ENCODE peak calls at places on chromosomes 2 and 18, in five cellular contexts. J is thoracic aorta, U is neural progenitor cell, V is heart right ventricle, F is endodermal cell. R is an unnamed sample. For H3K36me3, the result is how much of the 10 kb centered on the place peaks cover.

GRCh38 chr2:62147610-62148301 is 48.2 kb upstream of the B3GNT2 start:
- DNase-seq in J (no peak), U (no peak), V (no peak), F (no peak), R (no peak)

GRCh38 chr2:46339200-46339599 is 42.0 kb downstream of the EPAS1 start:
- DNase-seq in J (no peak), U (no peak), V (no peak), F (no peak), R (no peak)

GRCh38 chr2:86308984-86309695 is 28.3 kb downstream of the REEP1 start:
- DNase-seq in J (no peak), U (no peak), V (no peak), F (no peak), R (no peak)

GRCh38 chr2:158726906-158727592 is 68.1 kb upstream of the DAPL1 start:
- DNase-seq in J (no peak), U (peak), V (no peak), F (peak), R (no peak)

GRCh38 chr2:8620611-8621382 is 61.1 kb upstream of the ID2 start:
- DNase-seq in J (no peak), U (no peak), V (no peak), F (no peak), R (no peak)

GRCh38 chr18:48136051-48136543 is 205.6 kb upstream of the SMAD2 start:
- DNase-seq in J (no peak), U (peak), V (peak), F (peak), R (no peak)

GRCh38 chr18:56869189-56869777 is 218.1 kb downstream of the WDR7 start:
- DNase-seq in J (no peak), U (peak), V (no peak), F (peak), R (peak)

GRCh38 chr2:188474316-188474715 is 182.6 kb downstream of the GULP1 start:
- DNase-seq in J (no peak), U (no peak), V (no peak), F (no peak), R (no peak)

GRCh38 chr2:28269019-28269784 is 123.5 kb upstream of the FOSL2 start:
- DNase-seq in J (no peak), U (no peak), V (no peak), F (peak), R (no peak)

GRCh38 chr2:102008490-102008889 is 16.7 kb downstream of the IL1R2 start:
- DNase-seq in J (no peak), U (no peak), V (no peak), F (no peak), R (no peak)

GRCh38 chr2:190526105-190526708 is 8.3 kb downstream of the NEMP2 start:
- DNase-seq in J (no peak), U (no peak), V (no peak), F (no peak), R (no peak)

GRCh38 chr18:70425236-70425635 is 136.4 kb downstream of the SOCS6 start:
- DNase-seq in J (no peak), U (no peak), V (no peak), F (no peak), R (no peak)

GRCh38 chr2:235419996-235420395 is 73.8 kb upstream of the AGAP1 start:
- DNase-seq in J (no peak), U (no peak), V (no peak), F (no peak), R (no peak)

GRCh38 chr2:235416816-235417499 is 76.9 kb upstream of the AGAP1 start:
- DNase-seq in J (no peak), U (no peak), V (no peak), F (peak), R (no peak)

GRCh38 chr2:235421618-235422017 is 72.2 kb upstream of the AGAP1 start:
- DNase-seq in J (no peak), U (no peak), V (peak), F (peak), R (no peak)

GRCh38 chr2:235414422-235414821 is 79.4 kb upstream of the AGAP1 start:
- DNase-seq in J (no peak), U (no peak), V (peak), F (peak), R (no peak)

DNA sequence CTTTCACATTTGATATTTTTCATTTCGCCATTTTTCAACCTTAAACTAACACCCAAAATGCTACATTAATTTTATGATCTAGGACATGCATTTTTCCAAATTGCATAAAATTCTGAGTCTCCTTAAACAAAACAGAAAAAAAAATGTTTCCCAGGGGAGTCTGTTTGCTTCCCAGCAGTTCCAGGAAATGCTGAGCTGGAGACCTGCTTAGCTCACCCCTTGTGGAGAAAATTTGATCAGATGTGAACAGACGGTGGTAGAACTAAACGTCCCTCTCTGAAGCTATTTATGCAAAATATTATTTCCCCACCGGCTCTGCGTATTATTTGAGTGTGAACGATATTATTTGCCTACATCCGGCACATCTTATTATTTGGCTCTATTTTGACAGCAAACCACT is 74.9 kb upstream of the AGAP1 start:
- DNase-seq in J (no peak), U (no peak), V (no peak), F (no peak), R (no peak)
- H3K4me3 ChIP-seq in J (no peak), U (no peak), V (no peak), F (no peak), R (no peak)

DNA sequence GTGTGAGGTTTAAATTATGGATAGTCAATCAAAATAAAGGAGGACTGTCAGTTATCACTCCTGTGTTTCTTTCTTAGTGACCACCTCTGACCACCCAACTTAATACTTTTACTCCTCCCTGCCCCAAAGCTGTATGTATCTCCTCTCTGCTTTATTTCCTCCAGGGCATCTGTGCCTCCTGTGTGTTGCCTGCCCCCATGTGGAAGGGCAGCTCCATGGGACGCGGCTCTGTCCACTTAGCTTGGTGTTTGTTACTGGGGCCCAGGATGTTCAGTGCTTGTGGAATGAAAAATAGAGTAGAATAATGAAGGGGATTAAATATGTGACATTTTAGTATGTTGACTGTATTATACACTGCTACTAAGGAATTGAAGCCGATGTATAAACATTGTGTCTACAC is 9.8 kb downstream of the ACP1 start:
- DNase-seq in J (no peak), U (no peak), V (no peak), F (no peak), R (no peak)
- H3K36me3 ChIP-seq in J (under half), U (under half), V (under half), F (half or more), R (under half)

DNA sequence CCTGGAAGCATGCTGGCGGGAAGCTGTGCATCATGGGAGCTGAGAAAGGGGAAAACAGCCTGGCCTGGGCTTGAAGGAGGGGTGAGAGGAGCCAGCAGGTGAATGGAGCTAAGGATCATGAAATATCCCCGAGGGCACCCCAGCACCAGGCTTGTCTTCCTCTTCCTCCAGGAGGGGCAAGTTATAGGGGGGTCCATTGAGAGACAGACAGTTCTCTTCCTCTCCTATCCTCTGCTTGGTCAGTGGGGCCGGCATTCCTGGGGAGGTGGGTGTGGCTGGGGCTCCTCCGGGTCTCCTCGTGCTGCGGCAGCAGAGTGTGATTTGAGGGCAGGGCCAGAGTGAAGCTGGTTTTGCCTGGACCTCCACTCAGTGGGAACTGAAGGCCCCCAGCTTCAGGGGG is 78.9 kb downstream of the LIPG start:
- DNase-seq in J (no peak), U (no peak), V (no peak), F (peak), R (no peak)
- H3K4me3 ChIP-seq in J (no peak), U (no peak), V (no peak), F (no peak), R (no peak)

DNA sequence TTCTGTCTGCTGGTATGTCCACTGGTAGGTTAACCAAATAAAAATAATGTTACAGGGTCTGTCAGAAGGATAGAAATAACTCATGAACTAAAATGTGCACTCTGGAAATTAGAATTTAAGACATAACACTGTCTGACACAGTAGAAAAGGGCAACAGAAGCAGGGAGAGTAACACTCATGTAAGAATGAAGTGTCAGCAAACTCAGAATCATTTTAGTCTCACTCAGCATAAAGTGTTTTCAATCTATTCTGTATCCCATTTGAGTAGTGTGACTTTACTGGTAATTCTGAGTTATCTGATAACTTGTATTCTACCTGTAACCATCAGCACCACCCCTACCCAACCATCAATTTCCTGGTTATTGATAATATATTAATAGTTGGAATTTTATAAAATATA is 68.3 kb downstream of the PIAS2 start:
- DNase-seq in J (no peak), U (no peak), V (no peak), F (no peak), R (no peak)
- H3K36me3 ChIP-seq in J (under half), U (under half), V (under half), F (under half), R (under half)

GRCh38 chr2:232352511-232353091 is 25.9 kb upstream of the ALPP start:
- DNase-seq in J (no peak), U (no peak), V (no peak), F (no peak), R (no peak)
- H3K4me3 ChIP-seq in J (no peak), U (no peak), V (no peak), F (no peak), R (no peak)

DNA sequence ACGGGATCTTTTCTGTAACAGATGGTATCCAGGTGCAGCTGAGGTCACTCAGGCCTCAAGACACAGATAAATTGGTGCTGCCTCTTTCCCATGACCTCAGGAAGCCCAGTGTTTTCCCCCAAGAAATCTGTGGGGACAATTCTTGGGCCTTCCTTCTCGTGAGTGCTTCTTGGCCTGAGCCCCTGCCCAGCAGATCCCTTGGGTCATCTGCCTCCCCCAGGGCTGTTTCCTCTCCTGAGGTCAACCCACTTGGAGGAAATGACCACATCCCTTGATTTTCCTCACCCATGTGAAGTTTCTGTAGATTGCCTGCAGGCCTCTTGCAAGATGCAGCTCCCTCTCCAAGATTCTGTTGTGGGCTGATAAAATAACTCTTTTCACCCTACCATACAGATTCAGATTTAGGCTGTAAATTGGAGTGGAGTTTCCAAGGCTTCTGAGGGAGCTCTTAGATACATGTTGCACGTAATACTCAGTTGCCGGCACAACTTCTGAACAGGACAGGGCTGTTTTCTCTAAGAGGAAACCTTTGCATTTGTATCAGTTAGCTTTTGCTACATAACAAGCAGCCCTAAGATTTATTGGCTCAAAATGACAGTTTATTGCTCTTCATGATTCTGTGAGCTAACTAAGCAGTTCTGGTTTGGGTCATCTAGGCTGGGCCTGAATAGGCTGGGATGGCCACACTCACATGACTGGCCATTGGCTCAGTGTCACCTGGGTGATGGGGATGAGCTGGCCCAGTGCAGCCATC is 13.1 kb downstream of the ZAP70 start:
- DNase-seq in J (no peak), U (no peak), V (no peak), F (peak), R (no peak)
- H3K36me3 ChIP-seq in J (under half), U (under half), V (under half), F (under half), R (under half)

GRCh38 chr2:121164042-121164441 is 121.0 kb downstream of the TFCP2L1 start:
- DNase-seq in J (no peak), U (no peak), V (no peak), F (no peak), R (no peak)

GRCh38 chr2:121161272-121161671 is 123.7 kb downstream of the TFCP2L1 start:
- DNase-seq in J (no peak), U (no peak), V (no peak), F (no peak), R (no peak)

GRCh38 chr2:121162893-121163292 is 122.1 kb downstream of the TFCP2L1 start:
- DNase-seq in J (no peak), U (no peak), V (no peak), F (no peak), R (no peak)

GRCh38 chr2:121160366-121160765 is 124.6 kb downstream of the TFCP2L1 start:
- DNase-seq in J (no peak), U (no peak), V (no peak), F (no peak), R (no peak)

GRCh38 chr2:121165038-121165542 is 119.9 kb downstream of the TFCP2L1 start:
- DNase-seq in J (no peak), U (no peak), V (no peak), F (no peak), R (no peak)
- H3K4me3 ChIP-seq in J (no peak), U (no peak), V (no peak), F (no peak), R (no peak)

GRCh38 chr2:216856666-216857065 is 3.2 kb downstream of the TNP1 start:
- DNase-seq in J (no peak), U (peak), V (no peak), F (peak), R (no peak)
- H3K36me3 ChIP-seq in J (under half), U (under half), V (under half), F (under half), R (under half)

DNA sequence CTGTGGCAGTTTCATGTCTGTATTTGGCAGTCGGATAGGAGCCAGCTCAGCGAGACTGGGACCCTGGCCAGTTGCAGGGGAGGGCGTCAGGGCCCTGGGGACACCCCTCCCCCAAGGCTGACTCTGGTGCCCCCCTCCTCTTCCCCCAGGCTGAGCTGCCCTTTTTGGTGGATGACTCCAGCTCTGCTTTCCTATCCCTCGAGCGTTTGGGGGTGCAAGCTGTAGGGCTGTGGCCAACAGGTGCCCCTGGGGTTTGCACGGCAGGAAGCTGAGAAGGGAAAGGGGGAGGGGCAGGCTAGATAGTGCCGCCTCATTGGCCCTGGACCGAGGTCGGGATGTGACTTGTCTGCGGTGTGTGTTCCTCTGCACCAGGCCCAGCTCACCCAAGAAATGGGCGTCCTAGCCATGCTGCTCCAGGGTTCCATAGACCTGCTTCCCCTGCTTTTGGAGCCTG is 26.4 kb downstream of the SPEG start:
- DNase-seq in J (no peak), U (peak), V (peak), F (peak), R (no peak)
- H3K4me3 ChIP-seq in J (peak), U (peak), V (peak), F (no peak), R (no peak)